ENCODE peak calls at places on chromosomes 2 and 18, in eight cellular contexts. A is neural progenitor cell, O is fibroblast of lung, S is HepG2, N is HCT116, G is SK-N-SH, J is K562, F is H1. V is an unnamed sample.

GRCh38 chr2:132632000-132632649 is 37.9 kb downstream of the LYPD1 start:
- DNase-seq in A (no peak), O (no peak), S (peak), N (no peak), G (no peak), J (no peak), F (no peak), V (no peak)

GRCh38 chr2:231615058-231615671 is 22.5 kb downstream of the TEX44 start:
- DNase-seq in A (peak), O (no peak), S (no peak), N (no peak), G (no peak), J (no peak), F (no peak), V (peak)

GRCh38 chr18:23459530-23459921 is 6.4 kb downstream of the RIOK3 start:
- DNase-seq in A (no peak), O (no peak), S (peak), N (no peak), G (no peak), J (no peak), F (no peak), V (no peak)

GRCh38 chr18:48783616-48784520 is 166.9 kb downstream of the SMAD7 start:
- DNase-seq in A (no peak), O (no peak), S (no peak), N (no peak), G (no peak), J (no peak), F (no peak), V (peak)

GRCh38 chr2:106065983-106066826 is 127.9 kb downstream of the UXS1 start:
- DNase-seq in A (peak), O (no peak), S (no peak), N (no peak), G (peak), J (no peak), F (no peak), V (no peak)

GRCh38 chr2:168699834-168700417 is 102.5 kb upstream of the NOSTRIN start:
- DNase-seq in A (no peak), O (peak), S (peak), N (no peak), G (peak), J (no peak), F (no peak), V (peak)

GRCh38 chr18:36867056-36867455 is 38.1 kb downstream of the KIAA1328 start:
- DNase-seq in A (no peak), O (no peak), S (no peak), N (no peak), G (no peak), J (no peak), F (no peak), V (no peak)

GRCh38 chr2:45083175-45083574 is 73.9 kb upstream of the SIX2 start:
- DNase-seq in A (no peak), O (peak), S (no peak), N (no peak), G (no peak), J (no peak), F (no peak), V (no peak)

GRCh38 chr2:32882911-32883810 is 63.6 kb upstream of the LTBP1 start:
- DNase-seq in A (no peak), O (peak), S (no peak), N (no peak), G (no peak), J (no peak), F (no peak), V (no peak)

GRCh38 chr2:70479816-70480215 is 73.8 kb downstream of the TGFA start:
- DNase-seq in A (no peak), O (no peak), S (no peak), N (no peak), G (no peak), J (no peak), F (no peak), V (no peak)

GRCh38 chr2:42047488-42048317 is at the start of gene PKDCC:
- DNase-seq in A (peak), O (peak), S (peak), N (no peak), G (peak), J (peak), F (no peak), V (peak)

GRCh38 chr2:82790277-82791021 is 1668.6 kb downstream of the SUCLG1 start:
- DNase-seq in A (peak), O (peak), S (peak), N (no peak), G (no peak), J (peak), F (no peak), V (peak)

GRCh38 chr2:28716265-28716865 is 35.3 kb upstream of the PPP1CB start:
- DNase-seq in A (no peak), O (peak), S (peak), N (peak), G (peak), J (peak), F (no peak), V (peak)

GRCh38 chr2:14297340-14297739 is 335.2 kb upstream of the LRATD1 start:
- DNase-seq in A (no peak), O (no peak), S (no peak), N (no peak), G (no peak), J (no peak), F (no peak), V (no peak)

GRCh38 chr2:157196956-157197355 is 60.5 kb upstream of the GALNT5 start:
- DNase-seq in A (no peak), O (no peak), S (no peak), N (no peak), G (no peak), J (no peak), F (no peak), V (no peak)

GRCh38 chr18:80159713-80160636 is 50.9 kb downstream of the ADNP2 start:
- DNase-seq in A (no peak), O (no peak), S (no peak), N (no peak), G (no peak), J (no peak), F (peak), V (no peak)

GRCh38 chr2:152089238-152089637 is 9.6 kb downstream of the CACNB4 start:
- DNase-seq in A (no peak), O (no peak), S (no peak), N (no peak), G (no peak), J (no peak), F (no peak), V (no peak)

GRCh38 chr2:143607446-143608110 is 478.4 kb downstream of the ARHGAP15 start:
- DNase-seq in A (peak), O (peak), S (no peak), N (no peak), G (peak), J (no peak), F (peak), V (no peak)

GRCh38 chr2:2657121-2657962 is 326.3 kb upstream of the MYT1L start:
- DNase-seq in A (no peak), O (no peak), S (no peak), N (no peak), G (no peak), J (no peak), F (no peak), V (no peak)

GRCh38 chr2:85156141-85156540 is 22.9 kb downstream of the TCF7L1 start:
- DNase-seq in A (no peak), O (peak), S (no peak), N (no peak), G (no peak), J (no peak), F (no peak), V (no peak)

GRCh38 chr2:209388416-209389037 is 35.3 kb upstream of the MAP2 start:
- DNase-seq in A (no peak), O (no peak), S (no peak), N (no peak), G (no peak), J (no peak), F (no peak), V (no peak)

GRCh38 chr2:162221064-162221463 is 22.2 kb downstream of the FAP start:
- DNase-seq in A (peak), O (peak), S (peak), N (peak), G (peak), J (peak), F (peak), V (peak)

DNA sequence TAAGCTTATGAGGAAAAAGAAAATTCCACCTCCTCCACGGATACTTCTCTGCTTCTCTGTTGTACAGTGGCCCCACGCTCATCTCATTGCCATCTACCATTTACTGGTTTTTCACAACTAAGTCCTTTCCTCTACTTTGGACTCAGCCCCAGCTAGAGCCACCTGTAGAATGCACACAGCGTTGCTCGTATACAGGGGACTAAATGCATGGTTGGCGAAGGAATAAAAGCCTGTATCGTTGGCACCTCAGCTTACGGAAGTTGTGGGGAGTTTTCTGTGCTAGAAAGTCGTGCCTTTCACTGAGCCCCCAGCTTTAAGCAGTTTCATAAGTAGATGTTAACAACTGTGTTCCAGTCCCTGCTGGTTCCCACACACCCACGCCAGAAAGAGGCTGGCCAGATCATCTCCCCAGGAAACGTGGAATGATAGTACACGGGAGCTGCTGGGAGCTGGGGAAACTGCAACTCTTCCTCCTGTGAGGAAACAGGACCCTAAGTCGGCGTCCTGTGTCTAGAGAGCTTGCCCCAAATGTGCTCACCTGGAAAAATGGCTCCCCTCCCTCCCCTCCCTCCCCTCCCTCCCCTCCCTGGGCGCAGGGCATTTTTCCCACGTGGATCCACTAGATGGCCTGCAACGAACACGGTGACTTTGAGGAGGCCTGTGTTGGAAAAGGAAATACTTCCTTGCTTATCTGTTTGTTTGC is 43.7 kb upstream of the RFX8 start:
- DNase-seq in A (peak), O (peak), S (peak), N (peak), G (peak), J (peak), F (no peak), V (peak)
- H3K9ac ChIP-seq in A (no peak), O (peak), S (peak), N (peak), G (peak), J (no peak), F (no peak), V (no peak)

DNA sequence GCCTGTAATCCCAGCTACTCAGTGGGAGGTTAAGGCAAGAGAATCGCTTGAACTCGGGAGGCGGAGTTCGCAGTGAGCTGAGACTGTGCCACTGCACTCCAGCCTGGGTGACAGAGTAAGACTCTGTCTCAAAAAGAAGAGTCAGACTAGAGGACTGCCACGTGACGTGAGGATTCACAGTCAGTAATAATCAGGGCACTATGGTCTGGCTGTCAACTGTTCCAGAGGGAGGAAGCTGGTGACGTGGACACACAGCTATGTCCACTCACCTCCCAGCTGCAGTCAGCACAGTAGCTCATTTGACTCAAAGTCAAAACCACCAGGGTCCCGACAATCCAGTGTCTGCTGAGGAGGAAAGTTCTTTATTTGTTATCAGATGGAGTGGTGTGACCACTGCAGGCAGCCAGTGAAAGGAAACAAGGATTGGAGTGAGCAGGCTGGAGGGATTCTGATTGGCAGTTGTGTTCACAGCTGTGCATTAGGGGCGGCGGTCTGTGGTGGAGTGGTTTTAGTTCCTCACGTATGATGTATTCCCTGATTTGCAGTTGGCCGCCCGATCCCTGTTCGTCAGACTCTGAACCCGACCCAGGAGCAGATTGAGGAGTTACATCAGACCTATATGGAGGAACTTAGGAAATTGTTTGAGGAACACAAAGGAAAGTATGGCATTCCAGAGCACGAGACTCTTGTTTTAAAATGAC is 37.9 kb downstream of the MOGAT1 start:
- DNase-seq in A (peak), O (peak), S (peak), N (peak), G (no peak), J (peak), F (no peak), V (peak)
- H3K9ac ChIP-seq in A (no peak), O (peak), S (peak), N (peak), G (no peak), J (peak), F (no peak), V (no peak)

GRCh38 chr2:179021258-179021657 is 28.7 kb downstream of the CCDC141 start:
- DNase-seq in A (no peak), O (no peak), S (no peak), N (no peak), G (no peak), J (no peak), F (no peak), V (no peak)
- H3K9ac ChIP-seq in A (no peak), O (no peak), S (no peak), N (no peak), G (no peak), J (no peak), F (no peak), V (no peak)

GRCh38 chr2:129744141-129744540 is 235.3 kb upstream of the RAB6C start:
- DNase-seq in A (no peak), O (no peak), S (no peak), N (no peak), G (no peak), J (no peak), F (no peak), V (no peak)
- H3K9ac ChIP-seq in A (no peak), O (no peak), S (no peak), N (no peak), G (no peak), J (no peak), F (no peak), V (no peak)

GRCh38 chr2:109318949-109319342 is 189.9 kb downstream of the SH3RF3 start:
- DNase-seq in A (no peak), O (no peak), S (no peak), N (no peak), G (no peak), J (no peak), F (no peak), V (no peak)
- H3K9ac ChIP-seq in A (no peak), O (peak), S (no peak), N (no peak), G (no peak), J (no peak), F (no peak), V (no peak)

GRCh38 chr2:15400240-15400826 is 160.8 kb downstream of the NBAS start:
- DNase-seq in A (no peak), O (no peak), S (no peak), N (no peak), G (no peak), J (no peak), F (no peak), V (no peak)
- H3K9ac ChIP-seq in A (no peak), O (no peak), S (no peak), N (no peak), G (no peak), J (no peak), F (no peak), V (no peak)

GRCh38 chr2:217933326-217933993 is 69.3 kb downstream of the TNS1 start:
- DNase-seq in A (no peak), O (no peak), S (no peak), N (no peak), G (peak), J (no peak), F (no peak), V (peak)
- H3K9ac ChIP-seq in A (no peak), O (peak), S (no peak), N (no peak), G (peak), J (no peak), F (no peak), V (no peak)

GRCh38 chr18:27473359-27473758 is 288.3 kb upstream of the CHST9 start:
- DNase-seq in A (no peak), O (no peak), S (no peak), N (no peak), G (no peak), J (no peak), F (no peak), V (no peak)
- H3K9ac ChIP-seq in A (no peak), O (no peak), S (no peak), N (no peak), G (no peak), J (no peak), F (no peak), V (no peak)

GRCh38 chr2:171798156-171798815 is 95.8 kb downstream of the SLC25A12 start:
- DNase-seq in A (peak), O (peak), S (peak), N (no peak), G (no peak), J (no peak), F (no peak), V (no peak)
- H3K9ac ChIP-seq in A (no peak), O (no peak), S (no peak), N (no peak), G (no peak), J (no peak), F (no peak), V (no peak)